ENCODE peak calls at places on chromosomes 5 and 9, in eight cellular contexts. One of them, this sample, is unnamed.
A peak's percentile ranks its signal among the peaks of the same experiment; 100 is the strongest.

GRCh38 chr5:110968246-110969005 is 103.1 kb upstream of the TSLP start:
- DNase-seq in fibroblast of villous mesenchyme: no peak
- DNase-seq in SW480: no peak
- DNase-seq in CD4-positive, alpha-beta memory T cell: no peak
- DNase-seq in anterior cingulate cortex: no peak
- DNase-seq in kidney glomerular epithelial cell: no peak
- DNase-seq in effector memory CD8-positive, alpha-beta T cell: no peak
- DNase-seq in CD4-positive, CD25-positive, alpha-beta regulatory T cell: no peak
- DNase-seq in this sample: no peak

GRCh38 chr9:6506571-6506970 is 93.6 kb downstream of the UHRF2 start:
- DNase-seq in CD4-positive, CD25-positive, alpha-beta regulatory T cell: no peak
- DNase-seq in kidney glomerular epithelial cell: no peak
- DNase-seq in effector memory CD8-positive, alpha-beta T cell: no peak
- DNase-seq in SW480: no peak
- DNase-seq in fibroblast of villous mesenchyme: peak; percentile 10
- DNase-seq in CD4-positive, alpha-beta memory T cell: no peak
- DNase-seq in anterior cingulate cortex: no peak
- DNase-seq in this sample: no peak

GRCh38 chr9:127862075-127863011 is 7.9 kb upstream of the ENG start:
- DNase-seq in effector memory CD8-positive, alpha-beta T cell: peak; percentile 58
- DNase-seq in CD4-positive, alpha-beta memory T cell: peak; percentile 51
- DNase-seq in CD4-positive, CD25-positive, alpha-beta regulatory T cell: no peak
- DNase-seq in anterior cingulate cortex: peak; percentile 27
- DNase-seq in SW480: no peak
- DNase-seq in fibroblast of villous mesenchyme: no peak
- DNase-seq in kidney glomerular epithelial cell: no peak
- DNase-seq in this sample: peak; percentile 74

GRCh38 chr5:85049020-85049419 is 664.3 kb upstream of the EDIL3 start:
- DNase-seq in CD4-positive, CD25-positive, alpha-beta regulatory T cell: no peak
- DNase-seq in CD4-positive, alpha-beta memory T cell: no peak
- DNase-seq in kidney glomerular epithelial cell: peak; percentile 25
- DNase-seq in effector memory CD8-positive, alpha-beta T cell: no peak
- DNase-seq in SW480: peak; percentile 14
- DNase-seq in anterior cingulate cortex: no peak
- DNase-seq in fibroblast of villous mesenchyme: peak; percentile 6
- DNase-seq in this sample: peak; percentile 46

GRCh38 chr5:127561254-127561653 is 43.8 kb downstream of the PRRC1 start:
- DNase-seq in CD4-positive, alpha-beta memory T cell: no peak
- DNase-seq in anterior cingulate cortex: no peak
- DNase-seq in fibroblast of villous mesenchyme: peak; percentile 59
- DNase-seq in effector memory CD8-positive, alpha-beta T cell: no peak
- DNase-seq in kidney glomerular epithelial cell: peak; percentile 79
- DNase-seq in SW480: no peak
- DNase-seq in CD4-positive, CD25-positive, alpha-beta regulatory T cell: no peak
- DNase-seq in this sample: no peak

GRCh38 chr9:27126682-27127081 is 17.7 kb downstream of the TEK start:
- DNase-seq in CD4-positive, alpha-beta memory T cell: no peak
- DNase-seq in fibroblast of villous mesenchyme: peak; percentile 75
- DNase-seq in effector memory CD8-positive, alpha-beta T cell: no peak
- DNase-seq in SW480: no peak
- DNase-seq in kidney glomerular epithelial cell: no peak
- DNase-seq in anterior cingulate cortex: no peak
- DNase-seq in CD4-positive, CD25-positive, alpha-beta regulatory T cell: no peak
- DNase-seq in this sample: no peak

GRCh38 chr9:109238677-109239076 is 71.6 kb upstream of the FRRS1L start:
- DNase-seq in kidney glomerular epithelial cell: no peak
- DNase-seq in CD4-positive, CD25-positive, alpha-beta regulatory T cell: no peak
- DNase-seq in fibroblast of villous mesenchyme: no peak
- DNase-seq in SW480: peak; percentile 32
- DNase-seq in effector memory CD8-positive, alpha-beta T cell: no peak
- DNase-seq in CD4-positive, alpha-beta memory T cell: no peak
- DNase-seq in anterior cingulate cortex: no peak
- DNase-seq in this sample: no peak

GRCh38 chr9:134868751-134869553 is 11.7 kb upstream of the FCN2 start:
- DNase-seq in CD4-positive, alpha-beta memory T cell: no peak
- DNase-seq in SW480: no peak
- DNase-seq in effector memory CD8-positive, alpha-beta T cell: no peak
- DNase-seq in kidney glomerular epithelial cell: no peak
- DNase-seq in fibroblast of villous mesenchyme: no peak
- DNase-seq in CD4-positive, CD25-positive, alpha-beta regulatory T cell: no peak
- DNase-seq in anterior cingulate cortex: no peak
- DNase-seq in this sample: no peak

GRCh38 chr5:76372320-76373054 is 30.6 kb upstream of the IQGAP2 start:
- DNase-seq in anterior cingulate cortex: no peak
- DNase-seq in CD4-positive, alpha-beta memory T cell: no peak
- DNase-seq in SW480: peak; percentile 90
- DNase-seq in CD4-positive, CD25-positive, alpha-beta regulatory T cell: no peak
- DNase-seq in fibroblast of villous mesenchyme: peak; percentile 79
- DNase-seq in kidney glomerular epithelial cell: peak; percentile 92
- DNase-seq in effector memory CD8-positive, alpha-beta T cell: no peak
- DNase-seq in this sample: peak; percentile 25

GRCh38 chr5:138604176-138604785 is 29.1 kb upstream of the HSPA9 start:
- DNase-seq in SW480: no peak
- DNase-seq in CD4-positive, alpha-beta memory T cell: no peak
- DNase-seq in kidney glomerular epithelial cell: no peak
- DNase-seq in effector memory CD8-positive, alpha-beta T cell: no peak
- DNase-seq in anterior cingulate cortex: no peak
- DNase-seq in fibroblast of villous mesenchyme: no peak
- DNase-seq in CD4-positive, CD25-positive, alpha-beta regulatory T cell: no peak
- DNase-seq in this sample: no peak

GRCh38 chr9:88503101-88503844 is 31.7 kb upstream of the NXNL2 start:
- DNase-seq in effector memory CD8-positive, alpha-beta T cell: no peak
- DNase-seq in kidney glomerular epithelial cell: no peak
- DNase-seq in anterior cingulate cortex: no peak
- DNase-seq in SW480: no peak
- DNase-seq in fibroblast of villous mesenchyme: no peak
- DNase-seq in CD4-positive, alpha-beta memory T cell: no peak
- DNase-seq in CD4-positive, CD25-positive, alpha-beta regulatory T cell: no peak
- DNase-seq in this sample: no peak

GRCh38 chr9:130780865-130781504 is 54.1 kb upstream of the ABL1 start:
- DNase-seq in anterior cingulate cortex: no peak
- DNase-seq in CD4-positive, alpha-beta memory T cell: no peak
- DNase-seq in fibroblast of villous mesenchyme: peak; percentile 99
- DNase-seq in SW480: no peak
- DNase-seq in kidney glomerular epithelial cell: no peak
- DNase-seq in effector memory CD8-positive, alpha-beta T cell: no peak
- DNase-seq in CD4-positive, CD25-positive, alpha-beta regulatory T cell: no peak
- DNase-seq in this sample: no peak

GRCh38 chr5:83817591-83817990 is 96.9 kb upstream of the HAPLN1 start:
- DNase-seq in CD4-positive, CD25-positive, alpha-beta regulatory T cell: no peak
- DNase-seq in SW480: no peak
- DNase-seq in anterior cingulate cortex: no peak
- DNase-seq in CD4-positive, alpha-beta memory T cell: no peak
- DNase-seq in fibroblast of villous mesenchyme: no peak
- DNase-seq in kidney glomerular epithelial cell: no peak
- DNase-seq in effector memory CD8-positive, alpha-beta T cell: no peak
- DNase-seq in this sample: no peak

GRCh38 chr9:126420148-126420547 is 93.5 kb downstream of the MVB12B start:
- DNase-seq in CD4-positive, alpha-beta memory T cell: no peak
- DNase-seq in anterior cingulate cortex: no peak
- DNase-seq in CD4-positive, CD25-positive, alpha-beta regulatory T cell: no peak
- DNase-seq in SW480: no peak
- DNase-seq in kidney glomerular epithelial cell: no peak
- DNase-seq in effector memory CD8-positive, alpha-beta T cell: no peak
- DNase-seq in fibroblast of villous mesenchyme: no peak
- DNase-seq in this sample: no peak

GRCh38 chr9:33510264-33511183 is 13.5 kb upstream of the ANKRD18B start:
- DNase-seq in anterior cingulate cortex: no peak
- DNase-seq in CD4-positive, CD25-positive, alpha-beta regulatory T cell: peak; percentile 7
- DNase-seq in SW480: peak; percentile 51
- DNase-seq in effector memory CD8-positive, alpha-beta T cell: peak; percentile 20
- DNase-seq in kidney glomerular epithelial cell: peak; percentile 71
- DNase-seq in CD4-positive, alpha-beta memory T cell: peak; percentile 33
- DNase-seq in fibroblast of villous mesenchyme: peak; percentile 64
- DNase-seq in this sample: peak; percentile 74

GRCh38 chr5:176596689-176597416 is 13.1 kb downstream of the GPRIN1 start:
- DNase-seq in CD4-positive, CD25-positive, alpha-beta regulatory T cell: peak; percentile 60
- DNase-seq in anterior cingulate cortex: no peak
- DNase-seq in fibroblast of villous mesenchyme: peak; percentile 33
- DNase-seq in SW480: no peak
- DNase-seq in effector memory CD8-positive, alpha-beta T cell: peak; percentile 55
- DNase-seq in kidney glomerular epithelial cell: no peak
- DNase-seq in CD4-positive, alpha-beta memory T cell: peak; percentile 75
- DNase-seq in this sample: no peak

GRCh38 chr9:26565131-26565530 is 327.5 kb downstream of the CAAP1 start:
- DNase-seq in CD4-positive, CD25-positive, alpha-beta regulatory T cell: no peak
- DNase-seq in SW480: no peak
- DNase-seq in anterior cingulate cortex: no peak
- DNase-seq in CD4-positive, alpha-beta memory T cell: no peak
- DNase-seq in effector memory CD8-positive, alpha-beta T cell: no peak
- DNase-seq in kidney glomerular epithelial cell: no peak
- DNase-seq in fibroblast of villous mesenchyme: no peak
- DNase-seq in this sample: no peak

GRCh38 chr5:135593886-135594285 is 15.1 kb upstream of the CXCL14 start:
- DNase-seq in CD4-positive, CD25-positive, alpha-beta regulatory T cell: no peak
- DNase-seq in anterior cingulate cortex: no peak
- DNase-seq in fibroblast of villous mesenchyme: no peak
- DNase-seq in SW480: no peak
- DNase-seq in CD4-positive, alpha-beta memory T cell: no peak
- DNase-seq in kidney glomerular epithelial cell: no peak
- DNase-seq in effector memory CD8-positive, alpha-beta T cell: no peak
- DNase-seq in this sample: no peak

GRCh38 chr5:11046160-11046559 is 285.1 kb upstream of the DAP start:
- DNase-seq in SW480: peak; percentile 21
- DNase-seq in CD4-positive, alpha-beta memory T cell: no peak
- DNase-seq in fibroblast of villous mesenchyme: peak; percentile 11
- DNase-seq in effector memory CD8-positive, alpha-beta T cell: no peak
- DNase-seq in anterior cingulate cortex: peak; percentile 28
- DNase-seq in CD4-positive, CD25-positive, alpha-beta regulatory T cell: no peak
- DNase-seq in kidney glomerular epithelial cell: no peak
- DNase-seq in this sample: peak; percentile 77

GRCh38 chr9:92739346-92740014 is 25.2 kb downstream of the BICD2 start:
- DNase-seq in kidney glomerular epithelial cell: no peak
- DNase-seq in CD4-positive, alpha-beta memory T cell: no peak
- DNase-seq in CD4-positive, CD25-positive, alpha-beta regulatory T cell: no peak
- DNase-seq in SW480: no peak
- DNase-seq in fibroblast of villous mesenchyme: no peak
- DNase-seq in anterior cingulate cortex: no peak
- DNase-seq in effector memory CD8-positive, alpha-beta T cell: no peak
- DNase-seq in this sample: no peak

GRCh38 chr9:123119566-123119965 is 86.1 kb downstream of the GPR21 start:
- DNase-seq in kidney glomerular epithelial cell: no peak
- DNase-seq in CD4-positive, CD25-positive, alpha-beta regulatory T cell: no peak
- DNase-seq in fibroblast of villous mesenchyme: no peak
- DNase-seq in effector memory CD8-positive, alpha-beta T cell: no peak
- DNase-seq in CD4-positive, alpha-beta memory T cell: no peak
- DNase-seq in SW480: no peak
- DNase-seq in anterior cingulate cortex: no peak
- DNase-seq in this sample: no peak

GRCh38 chr5:132298813-132299212 is 4.6 kb downstream of the SLC22A4 start:
- DNase-seq in kidney glomerular epithelial cell: no peak
- DNase-seq in CD4-positive, CD25-positive, alpha-beta regulatory T cell: no peak
- DNase-seq in fibroblast of villous mesenchyme: no peak
- DNase-seq in SW480: no peak
- DNase-seq in CD4-positive, alpha-beta memory T cell: no peak
- DNase-seq in effector memory CD8-positive, alpha-beta T cell: no peak
- DNase-seq in anterior cingulate cortex: no peak
- DNase-seq in this sample: no peak

GRCh38 chr9:37953775-37954437 is 50.0 kb upstream of the SLC25A51 start:
- DNase-seq in CD4-positive, alpha-beta memory T cell: no peak
- DNase-seq in kidney glomerular epithelial cell: peak; percentile 100
- DNase-seq in anterior cingulate cortex: no peak
- DNase-seq in fibroblast of villous mesenchyme: peak; percentile 95
- DNase-seq in CD4-positive, CD25-positive, alpha-beta regulatory T cell: no peak
- DNase-seq in effector memory CD8-positive, alpha-beta T cell: peak; percentile 5
- DNase-seq in SW480: peak; percentile 65
- DNase-seq in this sample: no peak

GRCh38 chr5:149410721-149411432 is 31.8 kb upstream of the IL17B start:
- DNase-seq in anterior cingulate cortex: no peak
- DNase-seq in effector memory CD8-positive, alpha-beta T cell: no peak
- DNase-seq in SW480: no peak
- DNase-seq in fibroblast of villous mesenchyme: peak; percentile 70
- DNase-seq in CD4-positive, alpha-beta memory T cell: no peak
- DNase-seq in kidney glomerular epithelial cell: no peak
- DNase-seq in CD4-positive, CD25-positive, alpha-beta regulatory T cell: no peak
- DNase-seq in this sample: no peak